ENCODE peak calls at places on chromosomes 1 and 21, in nine cellular contexts. Q is right lobe of liver; S is effector CD4-positive, alpha-beta T cell; O is GM03348; E is stimulated activated CD4-positive, alpha-beta T cell treated with anti-CD3 and anti-CD28 coated beads, Interleukin-15, amount 100 ng/mL, for 24 hours; A is nephron progenitor cell; N is T-cell; D is HT1080; U is T-helper 9 cell. Z is an unnamed sample.

GRCh38 chr1:37557402-37557801 is 662 bp downstream of the DNALI1 start:
- DNase-seq in N (no peak), Q (no peak), D (no peak), U (no peak), S (no peak), E (no peak), A (no peak), O (no peak), Z (no peak)

GRCh38 chr1:183287191-183287675 is 101.2 kb downstream of the LAMC2 start:
- DNase-seq in N (no peak), E (no peak), A (no peak), U (no peak), O (peak), Q (no peak), S (no peak), D (no peak), Z (no peak)

GRCh38 chr1:214296860-214297699 is 16.1 kb downstream of the SMYD2 start:
- DNase-seq in A (no peak), S (no peak), N (no peak), D (peak), Q (no peak), O (peak), U (no peak), E (no peak), Z (no peak)

GRCh38 chr21:32834825-32835224 is 63.3 kb upstream of the PAXBP1 start:
- DNase-seq in D (no peak), Q (no peak), A (no peak), E (no peak), N (no peak), O (no peak), U (no peak), S (no peak), Z (no peak)

GRCh38 chr21:32200029-32200428 is 78.8 kb downstream of the MIS18A start:
- DNase-seq in O (no peak), E (no peak), D (no peak), S (no peak), U (no peak), A (no peak), N (no peak), Q (no peak), Z (no peak)

GRCh38 chr1:109637446-109637845 is 17.8 kb downstream of the AMPD2 start:
- DNase-seq in Q (no peak), A (no peak), N (no peak), S (no peak), E (no peak), O (no peak), D (no peak), U (no peak), Z (no peak)

GRCh38 chr21:36145259-36145658 is 10.4 kb downstream of the CBR3 start:
- DNase-seq in O (no peak), N (no peak), A (no peak), Q (no peak), E (no peak), D (no peak), U (no peak), S (no peak), Z (no peak)

GRCh38 chr1:46434358-46434757 is 40.2 kb downstream of the FAAH start:
- DNase-seq in D (no peak), E (no peak), O (no peak), A (no peak), S (no peak), Q (no peak), U (no peak), N (no peak), Z (no peak)

GRCh38 chr1:150813028-150813707 is 5.1 kb upstream of the CTSK start:
- DNase-seq in Q (peak), A (peak), N (no peak), E (peak), D (peak), U (no peak), O (peak), S (no peak), Z (peak)

GRCh38 chr1:8293141-8293540 is 24.8 kb upstream of the SLC45A1 start:
- DNase-seq in S (no peak), Q (no peak), A (no peak), O (no peak), E (no peak), N (no peak), D (no peak), U (no peak), Z (no peak)

GRCh38 chr1:206903687-206904086 is 6.4 kb downstream of the IL24 start:
- DNase-seq in E (no peak), S (no peak), O (no peak), Q (no peak), U (no peak), D (no peak), A (no peak), N (no peak), Z (no peak)

GRCh38 chr1:95323117-95323516 is 89.1 kb downstream of the RWDD3 start:
- DNase-seq in N (no peak), E (no peak), S (no peak), D (peak), Q (no peak), A (no peak), O (no peak), U (no peak), Z (no peak)

GRCh38 chr21:15029077-15029476 is 35.7 kb downstream of the NRIP1 start:
- DNase-seq in D (peak), Q (no peak), O (no peak), N (no peak), E (no peak), S (no peak), U (no peak), A (no peak), Z (no peak)

GRCh38 chr1:157132602-157133167 is 5.5 kb downstream of the ETV3 start:
- DNase-seq in D (no peak), O (no peak), U (no peak), Q (no peak), S (no peak), E (no peak), A (no peak), N (no peak), Z (no peak)

GRCh38 chr1:147600119-147601111 is 59.1 kb downstream of the BCL9 start:
- DNase-seq in U (no peak), Q (no peak), S (no peak), N (no peak), E (peak), A (no peak), D (peak), O (no peak), Z (no peak)

GRCh38 chr1:99680258-99680657 is 34.3 kb downstream of the PALMD start:
- DNase-seq in S (no peak), A (no peak), U (no peak), N (no peak), O (peak), Q (no peak), E (no peak), D (peak), Z (no peak)

GRCh38 chr21:44049606-44050005 is 37.5 kb downstream of the TRAPPC10 start:
- DNase-seq in A (no peak), Q (no peak), U (no peak), N (no peak), S (no peak), E (no peak), O (no peak), D (no peak), Z (no peak)

GRCh38 chr1:114260805-114261488 is 107.3 kb upstream of the SYT6 start:
- DNase-seq in A (no peak), S (no peak), Q (no peak), O (no peak), D (no peak), E (no peak), U (no peak), N (no peak), Z (no peak)

Z was measured in pancreas.